ENCODE peak calls at places on chromosomes 16 and 17, in seven cellular contexts. Q, N, G, K, O, Z and C are unnamed samples. For H3K4me1, the result is how much of the 10 kb centered on the place peaks cover.

GRCh38 chr17:44417553-44417952 is 28.1 kb upstream of the ITGA2B start:
- DNase-seq in Q (peak), N (no peak), G (no peak), K (no peak), O (no peak), Z (no peak), C (no peak)

GRCh38 chr16:72291531-72291981 is 119.6 kb upstream of the PMFBP1 start:
- DNase-seq in Q (peak), N (no peak), G (no peak), K (no peak), O (no peak), Z (no peak), C (no peak)

GRCh38 chr17:30701498-30701989 is 122.9 kb downstream of the CRLF3 start:
- DNase-seq in Q (no peak), N (no peak), G (no peak), K (no peak), O (no peak), Z (no peak), C (no peak)

GRCh38 chr17:329794-330420 is 22.7 kb downstream of the RPH3AL start:
- DNase-seq in Q (no peak), N (no peak), G (peak), K (no peak), O (no peak), Z (no peak), C (no peak)

GRCh38 chr17:66177048-66177447 is 14.9 kb downstream of the CEP112 start:
- DNase-seq in Q (no peak), N (no peak), G (no peak), K (no peak), O (no peak), Z (no peak), C (no peak)

GRCh38 chr16:22388101-22388644 is 13.8 kb upstream of the CDR2 start:
- DNase-seq in Q (no peak), N (no peak), G (no peak), K (no peak), O (no peak), Z (no peak), C (no peak)

GRCh38 chr17:76480676-76481075 is 13.3 kb downstream of the AANAT start:
- DNase-seq in Q (no peak), N (no peak), G (peak), K (no peak), O (no peak), Z (no peak), C (no peak)

GRCh38 chr16:54318941-54319340 is 32.4 kb upstream of the IRX3 start:
- DNase-seq in Q (no peak), N (no peak), G (peak), K (no peak), O (no peak), Z (no peak), C (no peak)

GRCh38 chr17:80381416-80381923 is 33.5 kb upstream of the ENDOV start:
- DNase-seq in Q (no peak), N (no peak), G (peak), K (no peak), O (peak), Z (no peak), C (no peak)

GRCh38 chr16:57600952-57601580 is 27.4 kb upstream of the ADGRG1 start:
- DNase-seq in Q (no peak), N (no peak), G (peak), K (no peak), O (no peak), Z (no peak), C (no peak)

GRCh38 chr17:74990581-74991105 is 3.2 kb downstream of the CDR2L start:
- DNase-seq in Q (no peak), N (no peak), G (no peak), K (no peak), O (no peak), Z (no peak), C (no peak)

GRCh38 chr17:879546-879945 is 97.4 kb downstream of the MRM3 start:
- DNase-seq in Q (peak), N (peak), G (peak), K (peak), O (peak), Z (no peak), C (peak)

GRCh38 chr16:78290498-78291271 is 191.2 kb downstream of the WWOX start:
- DNase-seq in Q (no peak), N (no peak), G (no peak), K (no peak), O (no peak), Z (no peak), C (no peak)

GRCh38 chr16:50265716-50266336 is 525 bp upstream of the ADCY7 start:
- DNase-seq in Q (no peak), N (no peak), G (peak), K (no peak), O (no peak), Z (no peak), C (no peak)

GRCh38 chr16:50552476-50553101 is 4.4 kb downstream of the NKD1 start:
- DNase-seq in Q (no peak), N (no peak), G (no peak), K (no peak), O (no peak), Z (no peak), C (no peak)

GRCh38 chr17:67469208-67469980 is 92.3 kb downstream of the PITPNC1 start:
- DNase-seq in Q (peak), N (peak), G (no peak), K (no peak), O (no peak), Z (no peak), C (no peak)

GRCh38 chr16:46828292-46828691 is 2.7 kb downstream of the C16orf87 start:
- DNase-seq in Q (no peak), N (no peak), G (no peak), K (no peak), O (no peak), Z (no peak), C (no peak)

GRCh38 chr17:4986951-4987766 is at the start of gene CAMTA2:
- DNase-seq in Q (peak), N (peak), G (peak), K (peak), O (peak), Z (peak), C (peak)

GRCh38 chr17:82418001-82418986 is at the start of the genes HEXD and OGFOD3:
- DNase-seq in Q (peak), N (peak), G (peak), K (peak), O (peak), Z (no peak), C (peak)

GRCh38 chr17:12463102-12463501 is 202.6 kb upstream of the MYOCD start:
- DNase-seq in Q (no peak), N (no peak), G (peak), K (no peak), O (no peak), Z (no peak), C (no peak)

GRCh38 chr16:5516115-5516514 is 418.5 kb upstream of the EEF2KMT start:
- DNase-seq in Q (no peak), N (no peak), G (no peak), K (no peak), O (no peak), Z (no peak), C (no peak)

GRCh38 chr16:30382398-30383015 is at the start of gene SEPTIN1:
- DNase-seq in Q (no peak), N (no peak), G (no peak), K (no peak), O (no peak), Z (no peak), C (peak)

GRCh38 chr17:50480854-50481490 is 2.3 kb downstream of the RSAD1 start:
- DNase-seq in Q (no peak), N (no peak), G (no peak), K (no peak), O (no peak), Z (no peak), C (no peak)

GRCh38 chr16:22232277-22233049 is 26.4 kb downstream of the EEF2K start:
- DNase-seq in Q (peak), N (no peak), G (no peak), K (no peak), O (peak), Z (no peak), C (peak)

GRCh38 chr17:78359216-78359935 is 501 bp downstream of the SOCS3 start:
- DNase-seq in Q (no peak), N (peak), G (peak), K (peak), O (no peak), Z (no peak), C (no peak)

GRCh38 chr16:84611041-84611440 is 6.8 kb downstream of the COTL1 start:
- DNase-seq in Q (no peak), N (no peak), G (no peak), K (no peak), O (no peak), Z (no peak), C (no peak)

GRCh38 chr17:42748202-42748905 is 3.5 kb upstream of the EZH1 start:
- DNase-seq in Q (no peak), N (no peak), G (peak), K (no peak), O (no peak), Z (no peak), C (no peak)

GRCh38 chr17:42740699-42741098 is 4.1 kb downstream of the EZH1 start:
- DNase-seq in Q (no peak), N (no peak), G (no peak), K (no peak), O (no peak), Z (no peak), C (no peak)

GRCh38 chr17:42744283-42744805 is 496 bp downstream of the EZH1 start:
- DNase-seq in Q (peak), N (peak), G (peak), K (no peak), O (peak), Z (peak), C (peak)

GRCh38 chr17:42744806-42745617 is at the start of gene EZH1:
- DNase-seq in Q (peak), N (peak), G (peak), K (peak), O (peak), Z (peak), C (peak)

DNA sequence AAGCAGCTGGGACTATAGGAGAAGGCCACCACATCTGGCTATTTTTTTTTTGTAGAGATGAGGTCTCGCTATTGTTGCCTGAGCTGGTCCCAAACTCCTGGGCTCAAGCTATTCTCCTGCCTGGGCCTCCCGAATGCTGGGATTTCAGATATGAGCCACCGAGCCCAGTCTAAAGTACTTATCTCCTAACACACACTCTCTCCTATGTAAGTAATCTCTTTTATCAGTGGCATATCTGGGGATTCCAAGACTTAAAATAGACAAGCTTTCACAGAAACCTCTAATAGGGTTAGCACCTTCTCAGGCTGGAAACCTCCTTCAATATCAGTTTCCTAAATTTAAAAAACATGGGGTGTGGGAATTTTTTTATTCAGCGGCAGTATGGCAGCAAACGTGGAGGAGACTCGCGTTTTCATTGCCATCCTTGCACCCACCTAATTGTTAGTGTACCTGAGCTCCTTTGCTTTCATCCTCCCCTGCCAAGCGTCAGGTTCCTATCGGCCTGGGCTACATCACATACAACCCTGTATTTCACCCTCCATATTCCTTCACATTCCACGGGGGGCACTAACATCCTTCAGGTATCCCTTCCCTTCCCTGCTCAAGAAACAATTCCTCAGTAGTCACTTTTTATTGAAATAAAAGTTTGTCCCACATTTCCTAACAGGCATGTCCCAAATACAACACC is 1.1 kb downstream of the EZH1 start:
- DNase-seq in Q (no peak), N (peak), G (no peak), K (no peak), O (no peak), Z (no peak), C (no peak)
- H3K27ac ChIP-seq in Q (peak), N (peak), G (peak), K (peak), O (peak), Z (peak), C (peak)

GRCh38 chr17:10025224-10025623 is 120.2 kb upstream of the RCVRN start:
- DNase-seq in Q (no peak), N (no peak), G (no peak), K (no peak), O (no peak), Z (no peak), C (no peak)

GRCh38 chr17:10019941-10020403 is 114.9 kb upstream of the RCVRN start:
- DNase-seq in Q (no peak), N (no peak), G (no peak), K (no peak), O (no peak), Z (no peak), C (no peak)

GRCh38 chr17:10021239-10021638 is 116.2 kb upstream of the RCVRN start:
- DNase-seq in Q (no peak), N (no peak), G (peak), K (no peak), O (no peak), Z (no peak), C (peak)

GRCh38 chr17:10025976-10026785 is 121.1 kb upstream of the RCVRN start:
- DNase-seq in Q (no peak), N (no peak), G (no peak), K (no peak), O (no peak), Z (no peak), C (no peak)

GRCh38 chr17:10022416-10022815 is 117.3 kb upstream of the RCVRN start:
- DNase-seq in Q (no peak), N (no peak), G (no peak), K (no peak), O (no peak), Z (no peak), C (no peak)
- TF ChIP-seq POLR2AphosphoS5 in Q (no peak), N (no peak), G (peak), K (no peak), O (peak), Z (no peak), C (no peak)

GRCh38 chr17:27533874-27534815 is 77.9 kb downstream of the KSR1 start:
- DNase-seq in Q (no peak), N (peak), G (peak), K (no peak), O (no peak), Z (no peak), C (peak)

GRCh38 chr17:27532269-27533067 is 76.2 kb downstream of the KSR1 start:
- DNase-seq in Q (peak), N (peak), G (peak), K (no peak), O (no peak), Z (no peak), C (peak)

GRCh38 chr17:27530791-27531391 is 74.6 kb downstream of the KSR1 start:
- DNase-seq in Q (peak), N (no peak), G (peak), K (no peak), O (no peak), Z (no peak), C (no peak)

GRCh38 chr17:27531469-27531948 is 75.3 kb downstream of the KSR1 start:
- DNase-seq in Q (no peak), N (no peak), G (peak), K (no peak), O (no peak), Z (no peak), C (no peak)

GRCh38 chr17:27533068-27533397 is 76.8 kb downstream of the KSR1 start:
- DNase-seq in Q (no peak), N (no peak), G (peak), K (no peak), O (no peak), Z (no peak), C (no peak)
- H3K4me1 ChIP-seq in Q (half or more), N (under half), G (under half), K (under half), O (under half), Z (half or more), C (under half)

DNA sequence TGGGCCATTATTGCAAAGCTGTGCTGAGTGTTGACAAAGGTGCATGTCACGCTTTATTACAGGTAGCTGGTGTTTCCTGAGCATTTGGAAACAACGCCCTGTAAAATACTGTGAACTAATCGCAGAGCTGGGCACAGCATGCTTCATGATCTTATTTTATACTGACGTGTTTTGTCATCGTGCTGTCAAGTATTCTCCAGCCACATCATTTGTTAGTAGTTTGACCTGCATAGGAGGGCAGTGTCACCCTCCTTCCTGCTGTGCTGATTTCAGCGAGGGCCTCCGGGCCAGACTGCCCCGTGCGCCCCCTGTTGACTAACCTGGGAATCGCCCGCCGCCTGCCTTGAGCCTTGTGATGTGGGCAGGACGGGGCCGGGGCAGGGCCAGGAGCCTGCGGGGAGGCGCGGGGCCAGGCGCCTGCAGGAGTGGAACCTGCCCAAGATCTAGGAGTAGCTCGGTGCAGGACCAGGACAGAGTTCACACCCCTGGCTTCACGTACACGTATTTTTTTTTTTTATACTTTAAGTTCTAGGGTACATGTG is 820.7 kb downstream of the KCNJ18 start:
- DNase-seq in Q (no peak), N (no peak), G (no peak), K (peak), O (no peak), Z (peak), C (no peak)
- H3K27ac ChIP-seq in Q (no peak), N (no peak), G (no peak), K (no peak), O (no peak), Z (no peak), C (no peak)

GRCh38 chr16:19785081-19785480 is 67.0 kb downstream of the IQCK start:
- DNase-seq in Q (no peak), N (no peak), G (no peak), K (no peak), O (no peak), Z (no peak), C (no peak)

GRCh38 chr16:19781196-19781595 is 63.1 kb downstream of the IQCK start:
- DNase-seq in Q (no peak), N (no peak), G (no peak), K (no peak), O (no peak), Z (no peak), C (no peak)

GRCh38 chr16:19783363-19783762 is 65.3 kb downstream of the IQCK start:
- DNase-seq in Q (no peak), N (no peak), G (no peak), K (no peak), O (no peak), Z (no peak), C (no peak)

GRCh38 chr16:19785512-19786130 is 67.5 kb downstream of the IQCK start:
- DNase-seq in Q (peak), N (no peak), G (no peak), K (no peak), O (no peak), Z (no peak), C (no peak)

GRCh38 chr16:19783847-19784736 is 66.0 kb downstream of the IQCK start:
- DNase-seq in Q (no peak), N (no peak), G (no peak), K (no peak), O (no peak), Z (no peak), C (no peak)
- TF ChIP-seq POLR2AphosphoS5 in Q (no peak), N (no peak), G (no peak), K (no peak), O (no peak), Z (no peak), C (no peak)

GRCh38 chr16:49003022-49003421 is 278.6 kb downstream of the CBLN1 start:
- DNase-seq in Q (no peak), N (no peak), G (no peak), K (no peak), O (no peak), Z (no peak), C (no peak)
- H3K4me1 ChIP-seq in Q (under half), N (under half), G (under half), K (under half), O (under half), Z (under half), C (under half)

DNA sequence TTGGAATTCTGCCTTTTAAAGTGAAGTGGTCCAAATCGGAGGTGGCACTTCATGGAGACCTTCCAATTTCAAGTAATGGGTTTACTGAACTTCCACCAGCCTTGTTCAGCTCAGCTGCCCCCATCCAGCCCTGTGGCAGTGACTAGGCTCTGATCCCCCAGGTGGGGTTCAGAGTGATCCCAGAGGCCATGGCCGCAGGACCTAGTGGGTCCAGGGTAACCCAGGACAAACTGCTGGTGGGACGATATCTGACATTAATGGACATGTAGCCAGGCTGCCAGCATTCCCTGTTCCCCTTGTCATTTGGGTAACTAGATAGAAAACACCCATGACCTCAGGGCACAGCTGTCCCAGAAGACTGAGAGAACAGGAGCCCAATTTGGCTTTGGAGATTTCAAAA is 209.9 kb downstream of the GSG1L start:
- DNase-seq in Q (no peak), N (no peak), G (peak), K (no peak), O (peak), Z (no peak), C (no peak)
- H3K27ac ChIP-seq in Q (no peak), N (no peak), G (no peak), K (no peak), O (no peak), Z (no peak), C (no peak)

GRCh38 chr16:24360936-24361335 is 104.8 kb downstream of the CACNG3 start:
- DNase-seq in Q (no peak), N (no peak), G (no peak), K (no peak), O (no peak), Z (no peak), C (no peak)
- TF ChIP-seq POLR2AphosphoS5 in Q (no peak), N (no peak), G (no peak), K (no peak), O (no peak), Z (no peak), C (no peak)